ENCODE peak calls at places on chromosomes 4 and X, in five cellular contexts. Y, W, P, H and S are unnamed samples.

GRCh38 chr4:73341454-73341853 is 62.6 kb upstream of the ALB start:
- DNase-seq in Y (peak; percentile 55), W (no peak), P (no peak), H (no peak), S (no peak)

GRCh38 chr4:98663226-98664006 is 5.0 kb upstream of the TSPAN5 start:
- DNase-seq in Y (no peak), W (no peak), P (no peak), H (no peak), S (no peak)

GRCh38 chr4:24857996-24858395 is 54.8 kb downstream of the CCDC149 start:
- DNase-seq in Y (no peak), W (no peak), P (no peak), H (no peak), S (no peak)

GRCh38 chr4:150828159-150828558 is 186.9 kb downstream of the LRBA start:
- DNase-seq in Y (no peak), W (no peak), P (no peak), H (no peak), S (no peak)

GRCh38 chr4:145345401-145345800 is 136.3 kb upstream of the SMAD1 start:
- DNase-seq in Y (no peak), W (no peak), P (no peak), H (no peak), S (no peak)

GRCh38 chr4:139299536-139299935 is 1.8 kb upstream of the NAA15 start:
- DNase-seq in Y (no peak), W (no peak), P (no peak), H (no peak), S (no peak)

GRCh38 chr4:1305781-1306455 is 16.2 kb downstream of the MAEA start:
- DNase-seq in Y (no peak), W (no peak), P (peak; percentile 9), H (no peak), S (no peak)

GRCh38 chr4:94436512-94436911 is 15.2 kb upstream of the PDLIM5 start:
- DNase-seq in Y (no peak), W (no peak), P (no peak), H (no peak), S (no peak)

GRCh38 chr4:1900624-1901023 is 29.4 kb downstream of the NSD2 start:
- DNase-seq in Y (no peak), W (no peak), P (no peak), H (no peak), S (peak; percentile 31)

GRCh38 chrX:110698696-110699095 is 96.9 kb downstream of the CHRDL1 start:
- DNase-seq in Y (no peak), W (no peak), P (no peak), H (no peak), S (no peak)

GRCh38 chrX:15947648-15948317 is 93.2 kb upstream of the AP1S2 start:
- DNase-seq in Y (no peak), W (no peak), P (no peak), H (no peak), S (no peak)

GRCh38 chr4:122205687-122206086 is 53.6 kb downstream of the BLTP1 start:
- DNase-seq in Y (no peak), W (no peak), P (no peak), H (no peak), S (no peak)

GRCh38 chr4:148850257-148850995 is 408.2 kb upstream of the NR3C2 start:
- DNase-seq in Y (peak; percentile 43), W (no peak), P (no peak), H (no peak), S (no peak)

GRCh38 chr4:139403457-139403856 is 50.5 kb upstream of the RAB33B start:
- DNase-seq in Y (no peak), W (no peak), P (no peak), H (no peak), S (no peak)

GRCh38 chrX:55794420-55794819 is 76.9 kb downstream of the RRAGB start:
- DNase-seq in Y (no peak), W (no peak), P (no peak), H (no peak), S (no peak)

GRCh38 chr4:25439913-25440477 is 62.9 kb downstream of the ANAPC4 start:
- DNase-seq in Y (peak; percentile 41), W (peak; percentile 72), P (no peak), H (peak; percentile 86), S (no peak)

GRCh38 chr4:54440394-54441223 is 211.5 kb downstream of the PDGFRA start:
- DNase-seq in Y (no peak), W (no peak), P (no peak), H (no peak), S (no peak)

GRCh38 chrX:129636175-129636681 is 18.5 kb downstream of the APLN start:
- DNase-seq in Y (no peak), W (no peak), P (no peak), H (no peak), S (no peak)

GRCh38 chr4:40525811-40526598 is 103.7 kb downstream of the RBM47 start:
- DNase-seq in Y (peak; percentile 48), W (no peak), P (no peak), H (peak; percentile 38), S (no peak)

GRCh38 chr4:86493460-86493859 is 100.7 kb upstream of the PTPN13 start:
- DNase-seq in Y (no peak), W (no peak), P (no peak), H (no peak), S (no peak)

GRCh38 chrX:99572711-99573110 is 837.4 kb downstream of the PCDH19 start:
- DNase-seq in Y (no peak), W (no peak), P (no peak), H (no peak), S (no peak)

GRCh38 chr4:127781303-127782024 is 658 bp upstream of the HSPA4L start:
- DNase-seq in Y (peak; percentile 5), W (peak; percentile 88), P (peak; percentile 68), H (peak; percentile 18), S (no peak)

GRCh38 chr4:1839306-1839705 is 16.6 kb downstream of the LETM1 start:
- DNase-seq in Y (no peak), W (no peak), P (no peak), H (no peak), S (no peak)

GRCh38 chr4:72449705-72450104 is 119.3 kb downstream of the ADAMTS3 start:
- DNase-seq in Y (no peak), W (no peak), P (no peak), H (no peak), S (no peak)

GRCh38 chrX:1097328-1097727 is 115.1 kb downstream of the CRLF2 start:
- DNase-seq in Y (no peak), W (peak; percentile 34), P (no peak), H (no peak), S (no peak)

GRCh38 chrX:149898554-149898953 is 17.6 kb downstream of the MAGEA8 start:
- DNase-seq in Y (no peak), W (no peak), P (no peak), H (no peak), S (no peak)

GRCh38 chrX:3609800-3610199 is 103.6 kb downstream of the PRKX start:
- DNase-seq in Y (no peak), W (no peak), P (no peak), H (no peak), S (no peak)

GRCh38 chr4:140158234-140159030 is 4.4 kb upstream of the MAML3 start:
- DNase-seq in Y (peak; percentile 63), W (no peak), P (no peak), H (no peak), S (no peak)

GRCh38 chr4:161256172-161256571 is 907.6 kb downstream of the FSTL5 start:
- DNase-seq in Y (no peak), W (no peak), P (no peak), H (no peak), S (no peak)

GRCh38 chr4:175412161-175412560 is 399.9 kb downstream of the GPM6A start:
- DNase-seq in Y (no peak), W (no peak), P (no peak), H (no peak), S (no peak)

GRCh38 chrX:16138108-16138427 is 14.7 kb downstream of the GRPR start:
- DNase-seq in Y (no peak), W (no peak), P (no peak), H (no peak), S (no peak)

GRCh38 chr4:81427605-81427922 is 44.1 kb downstream of the RASGEF1B start:
- DNase-seq in Y (no peak), W (no peak), P (no peak), H (no peak), S (no peak)
- H3K27ac ChIP-seq in Y (no peak overlapping the region), W (peak overlapping the region; percentile 25), P (no peak overlapping the region), H (peak overlapping the region; percentile 87), S (no peak overlapping the region)

DNA sequence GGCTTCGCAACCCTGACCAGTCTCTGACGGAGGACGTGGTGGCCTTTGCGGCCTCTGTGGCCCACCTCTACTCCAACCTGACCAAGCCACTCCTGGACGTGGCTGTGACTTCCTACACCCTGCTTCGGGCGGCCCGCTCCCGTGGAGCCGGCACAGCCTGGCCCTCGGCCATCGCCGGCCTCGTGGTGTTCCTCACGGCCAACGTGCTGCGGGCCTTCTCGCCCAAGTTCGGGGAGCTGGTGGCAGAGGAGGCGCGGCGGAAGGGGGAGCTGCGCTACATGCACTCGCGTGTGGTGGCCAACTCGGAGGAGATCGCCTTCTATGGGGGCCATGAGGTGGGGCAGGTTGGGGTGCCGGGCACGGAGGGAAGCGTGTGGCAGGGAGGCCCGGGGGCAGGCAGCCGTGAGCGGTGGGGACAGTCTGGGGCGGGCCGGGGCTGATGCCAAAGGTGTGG is 1.2 kb downstream of the ABCD1 start:
- DNase-seq in Y (peak; percentile 26), W (no peak), P (no peak), H (no peak), S (no peak)
- H3K4me3 ChIP-seq in Y (peak overlapping the region; percentile 55), W (peak overlapping the region; percentile 73), P (peak overlapping the region; percentile 32), H (peak overlapping the region; percentile 83), S (peak overlapping the region; percentile 69)

GRCh38 chrX:104253567-104254441 is 929 bp downstream of the ESX1 start:
- DNase-seq in Y (no peak), W (no peak), P (no peak), H (no peak), S (no peak)

GRCh38 chrX:104254442-104255115 is at the start of gene ESX1:
- DNase-seq in Y (no peak), W (no peak), P (no peak), H (no peak), S (no peak)

GRCh38 chrX:104255465-104255864 is 732 bp upstream of the ESX1 start:
- DNase-seq in Y (no peak), W (no peak), P (no peak), H (no peak), S (no peak)

GRCh38 chrX:104250470-104250869 is 4.3 kb downstream of the ESX1 start:
- DNase-seq in Y (no peak), W (no peak), P (no peak), H (no peak), S (no peak)
- H3K27me3 ChIP-seq in Y (peaks cover 37% of the 10 kb centered on the region), W (peaks cover 26% of the 10 kb centered on the region), P (peaks cover 9% of the 10 kb centered on the region), H (no peaks in the 10 kb centered on the region), S (peaks cover 4% of the 10 kb centered on the region)

GRCh38 chr4:88458091-88458740 is 1.3 kb downstream of the HERC5 start:
- DNase-seq in Y (no peak), W (no peak), P (no peak), H (no peak), S (no peak)
- H3K27ac ChIP-seq in Y (no peak overlapping the region), W (no peak overlapping the region), P (peak overlapping the region; percentile 85), H (peak overlapping the region; percentile 92), S (peak overlapping the region; percentile 83)

GRCh38 chrX:102651968-102652744 is 873 bp downstream of the GPRASP1 start:
- DNase-seq in Y (peak; percentile 15), W (no peak), P (no peak), H (peak; percentile 70), S (no peak)
- H3K4me3 ChIP-seq in Y (peak overlapping the region; percentile 41), W (peak overlapping the region; percentile 63), P (peak overlapping the region; percentile 63), H (peak overlapping the region; percentile 76), S (peak overlapping the region; percentile 59)

GRCh38 chrX:154750301-154751120 is at the start of gene GAB3:
- DNase-seq in Y (no peak), W (no peak), P (peak; percentile 49), H (no peak), S (no peak)
- H3K27me3 ChIP-seq in Y (no peaks in the 10 kb centered on the region), W (no peaks in the 10 kb centered on the region), P (no peaks in the 10 kb centered on the region), H (no peaks in the 10 kb centered on the region), S (no peaks in the 10 kb centered on the region)